ENCODE peak calls at places on chromosomes 11 and 22, in five cellular contexts. K, F, R, T and D are unnamed samples.

GRCh38 chr11:115226556-115226955 is 277.7 kb downstream of the CADM1 start:
- DNase-seq in K (no peak), F (peak; percentile 5), R (no peak), T (no peak), D (no peak)

GRCh38 chr11:60625262-60625661 is 74.2 kb upstream of the MS4A8 start:
- DNase-seq in K (peak; percentile 52), F (peak; percentile 16), R (no peak), T (no peak), D (no peak)

GRCh38 chr22:28172948-28173360 is 253.9 kb upstream of the PITPNB start:
- DNase-seq in K (no peak), F (no peak), R (no peak), T (no peak), D (no peak)

GRCh38 chr11:64264371-64264852 is 13.1 kb downstream of the PLCB3 start:
- DNase-seq in K (no peak), F (no peak), R (no peak), T (no peak), D (no peak)

GRCh38 chr11:130219148-130219547 is 59.6 kb downstream of the ST14 start:
- DNase-seq in K (no peak), F (no peak), R (no peak), T (no peak), D (no peak)

GRCh38 chr11:92739020-92739419 is 230.4 kb upstream of the MTNR1B start:
- DNase-seq in K (no peak), F (peak; percentile 48), R (no peak), T (no peak), D (no peak)

GRCh38 chr11:13680501-13681264 is 12.2 kb downstream of the FAR1 start:
- DNase-seq in K (peak; percentile 91), F (peak; percentile 32), R (no peak), T (peak; percentile 74), D (no peak)

GRCh38 chr22:42330953-42331525 is 60.6 kb upstream of the TCF20 start:
- DNase-seq in K (no peak), F (no peak), R (no peak), T (peak; percentile 16), D (no peak)

GRCh38 chr11:118916842-118917388 is 8.8 kb downstream of the BCL9L start:
- DNase-seq in K (no peak), F (peak; percentile 94), R (no peak), T (no peak), D (no peak)

GRCh38 chr11:78921517-78921916 is 346.9 kb upstream of the NARS2 start:
- DNase-seq in K (no peak), F (no peak), R (no peak), T (no peak), D (no peak)

GRCh38 chr11:75263944-75264349 is 23.4 kb downstream of the TPBGL start:
- DNase-seq in K (no peak), F (no peak), R (no peak), T (peak; percentile 71), D (no peak)

GRCh38 chr11:4664791-4665190 is 21.0 kb downstream of the OR51E1 start:
- DNase-seq in K (no peak), F (no peak), R (no peak), T (no peak), D (no peak)

GRCh38 chr22:31439805-31440204 is 40.4 kb downstream of the DRG1 start:
- DNase-seq in K (no peak), F (peak; percentile 19), R (no peak), T (no peak), D (no peak)

GRCh38 chr11:58900479-58901420 is 38.5 kb upstream of the GLYATL1 start:
- DNase-seq in K (peak; percentile 67), F (peak; percentile 76), R (no peak), T (peak; percentile 79), D (no peak)

GRCh38 chr11:97364047-97364446 is 974.2 kb downstream of the JRKL start:
- DNase-seq in K (no peak), F (peak; percentile 75), R (no peak), T (no peak), D (no peak)

GRCh38 chr22:38437416-38437815 is 17.6 kb downstream of the KCNJ4 start:
- DNase-seq in K (no peak), F (no peak), R (no peak), T (no peak), D (no peak)

GRCh38 chr11:41451011-41451410 is 8.4 kb downstream of the LRRC4C start:
- DNase-seq in K (no peak), F (no peak), R (no peak), T (no peak), D (no peak)

GRCh38 chr11:62671604-62672528 is at the start of the genes LBHD1 and UQCC3:
- DNase-seq in K (peak; percentile 96), F (peak; percentile 91), R (peak; percentile 58), T (peak; percentile 95), D (no peak)

GRCh38 chr11:27698872-27699241 is 1.4 kb downstream of the BDNF start:
- DNase-seq in K (peak; percentile 65), F (peak; percentile 92), R (peak; percentile 2), T (peak; percentile 65), D (no peak)

GRCh38 chr11:17673951-17674350 is 45.4 kb upstream of the MYOD1 start:
- DNase-seq in K (no peak), F (no peak), R (no peak), T (no peak), D (no peak)

GRCh38 chr22:42939451-42939881 is 75.5 kb downstream of the PACSIN2 start:
- DNase-seq in K (no peak), F (no peak), R (no peak), T (no peak), D (no peak)

GRCh38 chr11:123238297-123238696 is 43.2 kb upstream of the CLMP start:
- DNase-seq in K (peak; percentile 63), F (peak; percentile 96), R (no peak), T (no peak), D (no peak)

GRCh38 chr11:45145421-45146071 is 893 bp upstream of the PRDM11 start:
- DNase-seq in K (peak; percentile 12), F (peak; percentile 70), R (no peak), T (no peak), D (peak; percentile 87)

GRCh38 chr22:30490399-30490798 is 15.1 kb downstream of the SEC14L4 start:
- DNase-seq in K (no peak), F (no peak), R (no peak), T (no peak), D (no peak)

GRCh38 chr11:77411238-77411637 is 62.7 kb downstream of the PAK1 start:
- DNase-seq in K (peak; percentile 30), F (peak; percentile 26), R (no peak), T (peak; percentile 70), D (no peak)

GRCh38 chr11:11786771-11787170 is 55.0 kb upstream of the USP47 start:
- DNase-seq in K (no peak), F (peak; percentile 43), R (no peak), T (peak; percentile 5), D (no peak)

GRCh38 chr22:50530280-50530856 is 556 bp upstream of the TYMP start:
- DNase-seq in K (peak; percentile 81), F (peak; percentile 90), R (no peak), T (peak; percentile 88), D (no peak)

GRCh38 chr11:61978703-61979661 is 11.5 kb upstream of the FTH1 start:
- DNase-seq in K (no peak), F (peak; percentile 93), R (no peak), T (no peak), D (no peak)

GRCh38 chr11:71447791-71448256 is 369 bp downstream of the DHCR7 start:
- DNase-seq in K (no peak), F (peak; percentile 20), R (peak; percentile 31), T (peak; percentile 9), D (no peak)

GRCh38 chr11:8025123-8025522 is 38.0 kb downstream of the EIF3F start:
- DNase-seq in K (no peak), F (no peak), R (no peak), T (no peak), D (no peak)

GRCh38 chr11:61507012-61507768 is 1.4 kb upstream of the LRRC10B start:
- DNase-seq in K (no peak), F (no peak), R (no peak), T (no peak), D (no peak)

GRCh38 chr22:27573280-27573711 is 228.3 kb downstream of the MN1 start:
- DNase-seq in K (no peak), F (no peak), R (no peak), T (no peak), D (no peak)

GRCh38 chr22:24775769-24776492 is 1.4 kb upstream of the PIWIL3 start:
- DNase-seq in K (no peak), F (no peak), R (no peak), T (no peak), D (no peak)

GRCh38 chr22:35313311-35314121 is 13.8 kb downstream of the TOM1 start:
- DNase-seq in K (peak; percentile 71), F (peak; percentile 80), R (no peak), T (no peak), D (no peak)

GRCh38 chr11:111531687-111532364 is 8.7 kb upstream of the LAYN start:
- DNase-seq in K (peak; percentile 91), F (peak; percentile 72), R (no peak), T (peak; percentile 50), D (no peak)